ENCODE peak calls at places on chromosomes 13 and 19, in six cellular contexts. One of them, this sample, is unnamed. For H3K4me1, the result is how much of the 10 kb centered on the place peaks cover.

GRCh38 chr13:104491951-104492350 is 1425.7 kb upstream of the SLC10A2 start:
- DNase-seq in left ventricle myocardium inferior: no peak
- DNase-seq in body of pancreas: no peak
- DNase-seq in trophoblast cell: no peak
- DNase-seq in HCT116: no peak
- DNase-seq in Peyer's patch: no peak
- DNase-seq in this sample: no peak

GRCh38 chr13:52848455-52849190 is at the start of gene PCDH8:
- DNase-seq in left ventricle myocardium inferior: no peak
- DNase-seq in body of pancreas: peak
- DNase-seq in trophoblast cell: no peak
- DNase-seq in HCT116: no peak
- DNase-seq in Peyer's patch: no peak
- DNase-seq in this sample: no peak

GRCh38 chr19:49338023-49338677 is 2.9 kb downstream of the CD37 start:
- DNase-seq in left ventricle myocardium inferior: no peak
- DNase-seq in body of pancreas: no peak
- DNase-seq in trophoblast cell: no peak
- DNase-seq in HCT116: no peak
- DNase-seq in Peyer's patch: peak
- DNase-seq in this sample: no peak

GRCh38 chr13:44825951-44826350 is 163.3 kb downstream of the NUFIP1 start:
- DNase-seq in left ventricle myocardium inferior: no peak
- DNase-seq in body of pancreas: no peak
- DNase-seq in trophoblast cell: no peak
- DNase-seq in HCT116: no peak
- DNase-seq in Peyer's patch: no peak
- DNase-seq in this sample: no peak

GRCh38 chr19:16441661-16442071 is 30.1 kb downstream of the EPS15L1 start:
- DNase-seq in left ventricle myocardium inferior: no peak
- DNase-seq in body of pancreas: no peak
- DNase-seq in trophoblast cell: peak
- DNase-seq in HCT116: no peak
- DNase-seq in Peyer's patch: no peak
- DNase-seq in this sample: no peak

GRCh38 chr13:67372868-67373464 is 142.8 kb upstream of the PCDH9 start:
- DNase-seq in left ventricle myocardium inferior: no peak
- DNase-seq in body of pancreas: no peak
- DNase-seq in trophoblast cell: no peak
- DNase-seq in HCT116: no peak
- DNase-seq in Peyer's patch: no peak
- DNase-seq in this sample: no peak

GRCh38 chr13:90857921-90858320 is 489.6 kb upstream of the MIR17HG start:
- DNase-seq in left ventricle myocardium inferior: no peak
- DNase-seq in body of pancreas: no peak
- DNase-seq in trophoblast cell: no peak
- DNase-seq in HCT116: no peak
- DNase-seq in Peyer's patch: no peak
- DNase-seq in this sample: no peak

GRCh38 chr19:33368074-33368864 is 5.2 kb upstream of the CEBPG start:
- DNase-seq in left ventricle myocardium inferior: no peak
- DNase-seq in body of pancreas: no peak
- DNase-seq in trophoblast cell: peak
- DNase-seq in HCT116: no peak
- DNase-seq in Peyer's patch: no peak
- DNase-seq in this sample: no peak

GRCh38 chr19:3319643-3320353 is 46.6 kb upstream of the NFIC start:
- DNase-seq in left ventricle myocardium inferior: no peak
- DNase-seq in body of pancreas: no peak
- DNase-seq in trophoblast cell: no peak
- DNase-seq in HCT116: no peak
- DNase-seq in Peyer's patch: no peak
- DNase-seq in this sample: no peak

GRCh38 chr19:58317481-58318072 is 9.2 kb upstream of the ZSCAN22 start:
- DNase-seq in left ventricle myocardium inferior: no peak
- DNase-seq in body of pancreas: no peak
- DNase-seq in trophoblast cell: peak
- DNase-seq in HCT116: no peak
- DNase-seq in Peyer's patch: no peak
- DNase-seq in this sample: no peak

GRCh38 chr19:38055040-38055439 is 148.0 kb downstream of the SIPA1L3 start:
- DNase-seq in left ventricle myocardium inferior: no peak
- DNase-seq in body of pancreas: no peak
- DNase-seq in trophoblast cell: no peak
- DNase-seq in HCT116: no peak
- DNase-seq in Peyer's patch: no peak
- DNase-seq in this sample: no peak

GRCh38 chr19:4635763-4636135 is 3.6 kb upstream of the TNFAIP8L1 start:
- DNase-seq in left ventricle myocardium inferior: no peak
- DNase-seq in body of pancreas: no peak
- DNase-seq in trophoblast cell: no peak
- DNase-seq in HCT116: no peak
- DNase-seq in Peyer's patch: no peak
- DNase-seq in this sample: no peak
- H3K4me1 ChIP-seq in left ventricle myocardium inferior: half or more
- H3K4me1 ChIP-seq in body of pancreas: under half
- H3K4me1 ChIP-seq in trophoblast cell: under half
- H3K4me1 ChIP-seq in HCT116: half or more
- H3K4me1 ChIP-seq in Peyer's patch: under half
- H3K4me1 ChIP-seq in this sample: under half

DNA sequence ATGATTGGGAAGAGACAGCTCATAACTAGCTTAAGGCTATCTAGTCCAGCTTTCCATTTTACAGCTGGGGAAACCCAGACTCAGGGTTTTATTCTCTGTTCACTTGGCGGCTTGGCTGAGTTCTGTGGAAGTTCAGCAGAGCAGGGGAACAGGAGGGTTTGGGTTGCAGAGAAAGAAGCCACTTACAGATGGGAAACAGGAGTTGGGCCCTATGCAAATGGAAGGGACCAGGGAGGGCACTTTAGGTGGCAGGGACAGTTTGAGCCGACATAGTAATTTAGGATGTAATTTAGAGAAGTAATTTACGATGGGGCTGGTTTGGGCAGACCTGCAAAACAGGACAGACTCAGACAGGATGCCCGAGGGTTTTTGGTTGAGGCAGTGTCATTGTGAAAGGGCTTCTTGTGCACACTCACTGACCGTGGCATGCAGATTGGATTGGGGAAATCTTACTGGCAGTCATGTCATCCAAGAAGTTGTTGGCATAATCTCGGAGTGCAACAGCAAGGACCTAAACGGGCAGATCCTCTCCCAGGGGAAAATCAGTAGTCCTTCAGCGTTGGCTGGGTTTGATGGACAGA is 47.3 kb upstream of the GPR183 start:
- DNase-seq in left ventricle myocardium inferior: no peak
- DNase-seq in body of pancreas: no peak
- DNase-seq in trophoblast cell: peak
- DNase-seq in HCT116: no peak
- DNase-seq in Peyer's patch: peak
- DNase-seq in this sample: no peak
- H3K4me1 ChIP-seq in left ventricle myocardium inferior: under half
- H3K4me1 ChIP-seq in body of pancreas: under half
- H3K4me1 ChIP-seq in trophoblast cell: under half
- H3K4me1 ChIP-seq in HCT116: under half
- H3K4me1 ChIP-seq in Peyer's patch: under half
- H3K4me1 ChIP-seq in this sample: half or more

GRCh38 chr13:88739192-88739591 is 1068.0 kb downstream of the SLITRK5 start:
- DNase-seq in left ventricle myocardium inferior: no peak
- DNase-seq in body of pancreas: no peak
- DNase-seq in trophoblast cell: no peak
- DNase-seq in HCT116: no peak
- DNase-seq in Peyer's patch: no peak
- DNase-seq in this sample: no peak

GRCh38 chr13:88745013-88745412 is 1073.8 kb downstream of the SLITRK5 start:
- DNase-seq in left ventricle myocardium inferior: no peak
- DNase-seq in body of pancreas: no peak
- DNase-seq in trophoblast cell: no peak
- DNase-seq in HCT116: no peak
- DNase-seq in Peyer's patch: no peak
- DNase-seq in this sample: no peak

GRCh38 chr13:88744289-88744688 is 1073.1 kb downstream of the SLITRK5 start:
- DNase-seq in left ventricle myocardium inferior: no peak
- DNase-seq in body of pancreas: no peak
- DNase-seq in trophoblast cell: no peak
- DNase-seq in HCT116: no peak
- DNase-seq in Peyer's patch: no peak
- DNase-seq in this sample: no peak
- H3K4me1 ChIP-seq in left ventricle myocardium inferior: under half
- H3K4me1 ChIP-seq in body of pancreas: under half
- H3K4me1 ChIP-seq in trophoblast cell: under half
- H3K4me1 ChIP-seq in HCT116: under half
- H3K4me1 ChIP-seq in Peyer's patch: under half
- H3K4me1 ChIP-seq in this sample: under half

GRCh38 chr19:1863308-1863637 is at the start of gene KLF16:
- DNase-seq in left ventricle myocardium inferior: no peak
- DNase-seq in body of pancreas: no peak
- DNase-seq in trophoblast cell: no peak
- DNase-seq in HCT116: no peak
- DNase-seq in Peyer's patch: no peak
- DNase-seq in this sample: no peak
- H3K4me1 ChIP-seq in left ventricle myocardium inferior: half or more
- H3K4me1 ChIP-seq in body of pancreas: under half
- H3K4me1 ChIP-seq in trophoblast cell: under half
- H3K4me1 ChIP-seq in HCT116: half or more
- H3K4me1 ChIP-seq in Peyer's patch: under half
- H3K4me1 ChIP-seq in this sample: under half

GRCh38 chr19:46350758-46351159 is 3.9 kb downstream of the PPP5C start:
- DNase-seq in left ventricle myocardium inferior: no peak
- DNase-seq in body of pancreas: peak
- DNase-seq in trophoblast cell: no peak
- DNase-seq in HCT116: no peak
- DNase-seq in Peyer's patch: peak
- DNase-seq in this sample: no peak
- H3K4me1 ChIP-seq in left ventricle myocardium inferior: half or more
- H3K4me1 ChIP-seq in body of pancreas: half or more
- H3K4me1 ChIP-seq in trophoblast cell: under half
- H3K4me1 ChIP-seq in HCT116: under half
- H3K4me1 ChIP-seq in Peyer's patch: under half
- H3K4me1 ChIP-seq in this sample: half or more

GRCh38 chr13:112249644-112250610 is 126.2 kb upstream of the SPACA7 start:
- DNase-seq in left ventricle myocardium inferior: no peak
- DNase-seq in body of pancreas: no peak
- DNase-seq in trophoblast cell: no peak
- DNase-seq in HCT116: no peak
- DNase-seq in Peyer's patch: peak
- DNase-seq in this sample: no peak

GRCh38 chr13:112246731-112247470 is 129.3 kb upstream of the SPACA7 start:
- DNase-seq in left ventricle myocardium inferior: no peak
- DNase-seq in body of pancreas: no peak
- DNase-seq in trophoblast cell: no peak
- DNase-seq in HCT116: no peak
- DNase-seq in Peyer's patch: no peak
- DNase-seq in this sample: no peak

GRCh38 chr13:112247471-112248405 is 128.4 kb upstream of the SPACA7 start:
- DNase-seq in left ventricle myocardium inferior: no peak
- DNase-seq in body of pancreas: no peak
- DNase-seq in trophoblast cell: no peak
- DNase-seq in HCT116: no peak
- DNase-seq in Peyer's patch: no peak
- DNase-seq in this sample: no peak

GRCh38 chr13:112248909-112249592 is 127.1 kb upstream of the SPACA7 start:
- DNase-seq in left ventricle myocardium inferior: no peak
- DNase-seq in body of pancreas: no peak
- DNase-seq in trophoblast cell: no peak
- DNase-seq in HCT116: no peak
- DNase-seq in Peyer's patch: peak
- DNase-seq in this sample: no peak

GRCh38 chr13:112248406-112248760 is 127.8 kb upstream of the SPACA7 start:
- DNase-seq in left ventricle myocardium inferior: no peak
- DNase-seq in body of pancreas: no peak
- DNase-seq in trophoblast cell: no peak
- DNase-seq in HCT116: no peak
- DNase-seq in Peyer's patch: no peak
- DNase-seq in this sample: no peak
- H3K4me1 ChIP-seq in left ventricle myocardium inferior: under half
- H3K4me1 ChIP-seq in body of pancreas: under half
- H3K4me1 ChIP-seq in trophoblast cell: under half
- H3K4me1 ChIP-seq in HCT116: under half
- H3K4me1 ChIP-seq in Peyer's patch: under half
- H3K4me1 ChIP-seq in this sample: under half

This sample was measured in CD8-positive, alpha-beta memory T cell.